ENCODE peak calls at places on chromosomes 13 and 19, in ten cellular contexts. X is body of pancreas, D is left lung, N is neural crest cell, K is heart left ventricle, M is GM12878, T is type B pancreatic cell, G is esophagus squamous epithelium, C is coronary artery, R is progenitor cell of endocrine pancreas. L is an unnamed sample.

GRCh38 chr13:96119921-96120320 is 30.0 kb downstream of the HS6ST3 start:
- DNase-seq in D (no peak), R (no peak), M (no peak), N (no peak), G (no peak), T (no peak), K (no peak), X (no peak), C (no peak), L (no peak)

GRCh38 chr19:14432817-14433453 is at the start of gene PKN1:
- DNase-seq in X (peak; percentile 46), G (no peak), K (peak; percentile 77), D (peak; percentile 92), T (no peak), R (peak; percentile 64), M (no peak), C (no peak), N (peak; percentile 66), L (peak; percentile 56)

GRCh38 chr13:44541601-44542000 is 34.5 kb downstream of the TSC22D1 start:
- DNase-seq in C (no peak), D (no peak), N (no peak), X (no peak), R (no peak), K (no peak), M (no peak), G (no peak), T (no peak), L (no peak)

GRCh38 chr19:18775586-18776287 is 15.4 kb downstream of the COMP start:
- DNase-seq in T (no peak), G (no peak), D (no peak), N (no peak), M (no peak), X (no peak), R (no peak), C (no peak), K (no peak), L (no peak)

GRCh38 chr13:104586010-104586746 is 1520.0 kb upstream of the SLC10A2 start:
- DNase-seq in N (no peak), G (no peak), M (no peak), X (peak; percentile 52), T (no peak), C (no peak), K (no peak), D (no peak), R (no peak), L (no peak)

GRCh38 chr19:42201489-42202289 is 15.8 kb downstream of the DEDD2 start:
- DNase-seq in X (no peak), T (no peak), K (peak; percentile 42), D (peak; percentile 88), C (no peak), G (no peak), N (no peak), M (peak; percentile 68), R (no peak), L (peak; percentile 61)

GRCh38 chr13:43284162-43284561 is 260.8 kb downstream of the DNAJC15 start:
- DNase-seq in N (no peak), G (no peak), X (no peak), T (no peak), R (no peak), K (no peak), C (no peak), D (no peak), M (no peak), L (no peak)

GRCh38 chr13:94433055-94433947 is 46.2 kb downstream of the DCT start:
- DNase-seq in N (no peak), R (no peak), C (no peak), T (no peak), D (no peak), X (no peak), G (no peak), M (no peak), K (no peak), L (no peak)

GRCh38 chr13:113737803-113738202 is 21.2 kb upstream of the TMEM255B start:
- DNase-seq in G (no peak), K (no peak), M (no peak), X (no peak), C (no peak), R (no peak), N (no peak), T (no peak), D (no peak), L (no peak)

GRCh38 chr13:101945435-101945834 is 456.4 kb downstream of the FGF14 start:
- DNase-seq in D (no peak), M (no peak), C (no peak), N (no peak), G (no peak), T (no peak), R (no peak), K (no peak), X (no peak), L (no peak)
- TF ChIP-seq CTCF in D (no peak), M (no peak), C (no peak), N (no peak), G (no peak), T (no peak), R (no peak), K (no peak), X (no peak), L (no peak)

GRCh38 chr19:38544569-38545315 is 73.0 kb downstream of the MAP4K1 start:
- DNase-seq in G (no peak), T (no peak), D (peak; percentile 2), R (no peak), K (no peak), N (no peak), X (no peak), C (no peak), M (no peak), L (no peak)

GRCh38 chr19:38543286-38543806 is 74.4 kb downstream of the MAP4K1 start:
- DNase-seq in C (no peak), R (no peak), T (no peak), M (no peak), X (no peak), N (no peak), K (no peak), G (no peak), D (peak; percentile 72), L (no peak)

GRCh38 chr19:38542040-38542439 is 75.7 kb downstream of the MAP4K1 start:
- DNase-seq in T (no peak), K (no peak), X (no peak), D (no peak), R (no peak), M (no peak), G (no peak), C (no peak), N (no peak), L (no peak)

GRCh38 chr19:38545596-38545995 is 72.2 kb downstream of the MAP4K1 start:
- DNase-seq in T (no peak), X (no peak), G (no peak), C (no peak), R (no peak), K (no peak), M (no peak), N (no peak), D (peak; percentile 26), L (no peak)

DNA sequence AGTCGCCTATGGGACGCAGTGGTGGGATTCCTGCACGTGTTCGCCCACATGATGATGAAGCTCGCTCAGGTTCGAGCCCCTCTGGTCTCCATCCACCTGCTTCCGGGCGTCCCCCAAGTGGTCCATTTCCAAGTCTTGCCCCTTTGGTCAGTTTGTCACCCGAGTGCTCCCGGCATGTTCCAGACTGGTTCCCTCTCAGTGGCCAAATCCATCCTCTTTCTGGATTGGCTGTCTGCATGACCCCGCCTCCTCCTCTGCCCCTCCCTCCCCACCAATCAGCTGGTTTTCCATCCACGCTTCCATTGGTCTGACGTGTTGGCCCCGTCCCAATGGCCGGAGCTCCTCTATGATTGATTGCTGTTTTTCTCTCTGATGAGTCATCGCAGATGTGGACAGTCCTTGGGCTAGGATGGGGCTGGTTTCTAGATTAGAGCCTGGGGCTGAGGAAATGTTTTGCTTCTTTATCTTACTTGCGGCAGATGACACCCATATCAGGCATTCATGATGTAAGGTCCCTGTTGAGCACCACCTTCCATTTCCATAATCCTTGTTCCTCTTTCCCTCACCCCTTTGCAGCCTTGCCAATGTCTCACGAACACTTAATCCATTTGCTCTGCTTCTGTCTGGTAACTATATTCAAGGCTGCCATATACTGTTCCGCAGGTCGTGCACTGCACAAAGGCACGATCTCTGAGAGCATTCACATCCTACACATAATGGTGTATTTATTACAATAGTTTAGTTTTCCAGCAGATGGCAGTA is 73.8 kb downstream of the MAP4K1 start:
- DNase-seq in M (peak; percentile 64), K (peak; percentile 44), R (no peak), T (no peak), D (peak; percentile 51), N (no peak), X (peak; percentile 50), C (peak; percentile 80), G (no peak), L (no peak)
- TF ChIP-seq CTCF in M (peak; percentile 81), K (no peak), R (peak; percentile 58), T (no peak), D (no peak), N (peak; percentile 73), X (peak; percentile 57), C (no peak), G (peak; percentile 75), L (no peak)

DNA sequence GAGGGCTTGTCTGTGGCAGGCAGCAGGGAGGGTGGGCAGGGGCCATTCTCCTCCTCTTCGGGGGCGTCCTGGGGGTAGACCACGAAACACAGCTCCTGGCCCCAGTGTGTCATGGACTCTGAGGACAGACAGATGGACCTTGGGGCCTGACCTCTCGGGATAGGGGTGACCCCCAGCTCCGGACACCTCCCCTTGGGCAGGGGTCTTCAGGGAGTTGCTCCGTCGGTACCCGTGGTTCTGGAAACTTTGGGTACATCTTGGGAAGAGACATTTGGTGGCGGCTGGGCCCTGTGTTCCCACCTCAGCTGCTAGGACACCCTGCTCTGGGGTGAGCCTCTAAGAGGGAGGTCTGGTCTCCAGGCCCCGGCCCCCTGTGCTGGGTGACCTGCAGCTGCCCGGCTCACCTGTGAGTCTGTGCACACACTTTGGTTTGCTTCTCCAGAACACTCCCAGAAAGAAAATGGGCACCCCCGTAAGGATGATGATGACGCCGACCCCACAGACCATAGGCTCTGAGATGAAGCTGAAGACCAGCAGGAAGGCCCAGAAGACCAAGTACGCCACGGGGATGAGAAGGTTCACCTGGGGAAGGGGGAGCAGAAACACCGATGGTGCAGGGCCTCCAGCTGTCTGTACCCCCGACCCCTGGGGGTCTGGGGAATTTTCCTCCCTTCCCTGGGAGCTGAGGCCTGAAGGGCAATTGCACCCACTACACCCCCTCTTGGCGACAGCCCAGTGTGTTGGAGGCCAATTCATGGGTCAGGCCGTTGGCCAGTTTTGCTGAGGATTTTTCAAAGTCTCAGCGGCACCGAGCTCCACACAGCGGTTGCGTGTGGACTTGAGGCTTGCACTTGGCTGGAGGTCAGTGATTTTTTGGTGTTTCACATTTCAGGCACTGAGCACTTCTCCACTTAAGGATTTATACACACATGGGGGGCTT is 15.0 kb downstream of the LRP3 start:
- DNase-seq in C (no peak), D (peak; percentile 59), T (no peak), R (no peak), K (no peak), G (no peak), N (no peak), X (no peak), M (no peak), L (no peak)
- TF ChIP-seq CTCF in C (no peak), D (no peak), T (no peak), R (no peak), K (no peak), G (no peak), N (no peak), X (no peak), M (no peak), L (no peak)

DNA sequence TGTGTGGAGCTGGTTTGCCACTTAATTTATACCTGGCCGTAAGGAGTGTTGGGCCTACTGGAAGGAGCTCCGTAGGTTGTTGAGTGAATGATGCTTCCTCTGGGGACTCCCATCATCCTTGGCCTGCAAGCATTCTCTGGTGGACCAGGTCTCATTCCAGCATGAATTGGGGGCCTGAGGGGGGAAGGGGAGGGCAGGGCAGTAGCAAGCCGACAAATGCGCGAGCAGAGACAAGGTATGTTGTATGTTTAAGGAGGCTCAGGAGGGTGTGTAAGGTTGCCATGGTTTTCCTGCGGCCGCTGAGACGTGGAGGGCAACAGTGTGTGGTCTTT is 730 bp downstream of the ZNF264 start:
- DNase-seq in X (no peak), N (no peak), G (no peak), D (no peak), T (peak; percentile 34), C (no peak), M (no peak), R (no peak), K (no peak), L (no peak)
- TF ChIP-seq CTCF in X (no peak), N (no peak), G (no peak), D (no peak), T (no peak), C (no peak), M (no peak), R (no peak), K (no peak), L (no peak)

L was measured in natural killer cell.